ENCODE peak calls at places on chromosome X, in four cellular contexts. S is AG08395, X is activated T-cell treated with anti-CD3 and anti-CD28 coated beads for 48 hours, K is psoas muscle. O is an unnamed sample.
A peak's percentile ranks its signal among the peaks of the same experiment; 100 is the strongest.

GRCh38 chrX:145848451-145848850 is 30.8 kb downstream of the SLITRK2 start:
- DNase-seq in S (no peak), X (no peak), K (no peak), O (no peak)

GRCh38 chrX:1026263-1027015 is 186.0 kb downstream of the CRLF2 start:
- DNase-seq in S (no peak), X (no peak), K (no peak), O (no peak)

GRCh38 chrX:9765072-9765736 is 443 bp downstream of the GPR143 start:
- DNase-seq in S (no peak), X (no peak), K (no peak), O (no peak)

GRCh38 chrX:150546711-150547153 is 21.7 kb upstream of the MTM1 start:
- DNase-seq in S (no peak), X (no peak), K (no peak), O (no peak)

GRCh38 chrX:65697173-65697572 is 29.7 kb downstream of the MSN start:
- DNase-seq in S (peak; percentile 58), X (no peak), K (no peak), O (no peak)

GRCh38 chrX:41956027-41956426 is 32.7 kb upstream of the CASK start:
- DNase-seq in S (peak; percentile 11), X (no peak), K (no peak), O (no peak)

GRCh38 chrX:96407501-96407900 is 277.1 kb upstream of the DIAPH2 start:
- DNase-seq in S (peak; percentile 75), X (no peak), K (no peak), O (no peak)

GRCh38 chrX:72046447-72046846 is 85.3 kb downstream of the RTL5 start:
- DNase-seq in S (no peak), X (no peak), K (no peak), O (no peak)

GRCh38 chrX:17584248-17584681 is 153.0 kb upstream of the SCML1 start:
- DNase-seq in S (peak; percentile 46), X (no peak), K (no peak), O (no peak)

GRCh38 chrX:63922221-63922620 is 137.2 kb upstream of the ARHGEF9 start:
- DNase-seq in S (peak; percentile 62), X (no peak), K (no peak), O (no peak)

GRCh38 chrX:23786268-23786815 is 3.4 kb downstream of the SAT1 start:
- DNase-seq in S (no peak), X (no peak), K (no peak), O (no peak)

GRCh38 chrX:72306851-72307645 is 1.3 kb upstream of the CITED1 start:
- DNase-seq in S (peak; percentile 41), X (no peak), K (peak; percentile 61), O (peak; percentile 36)

GRCh38 chrX:96433409-96434122 is 251.1 kb upstream of the DIAPH2 start:
- DNase-seq in S (no peak), X (no peak), K (no peak), O (no peak)

GRCh38 chrX:45381841-45382240 is 181.2 kb upstream of the DIPK2B start:
- DNase-seq in S (no peak), X (no peak), K (no peak), O (no peak)

GRCh38 chrX:74353984-74354383 is 50.0 kb downstream of the ZCCHC13 start:
- DNase-seq in S (no peak), X (no peak), K (no peak), O (no peak)

GRCh38 chrX:51336584-51336983 is 4.0 kb downstream of the NUDT10 start:
- DNase-seq in S (peak; percentile 59), X (no peak), K (no peak), O (peak; percentile 14)

GRCh38 chrX:13219990-13220764 is 99.7 kb downstream of the ATXN3L start:
- DNase-seq in S (no peak), X (no peak), K (no peak), O (no peak)

GRCh38 chrX:55818673-55819375 is 101.3 kb downstream of the RRAGB start:
- DNase-seq in S (no peak), X (no peak), K (no peak), O (no peak)

GRCh38 chrX:44675364-44676024 is 132.8 kb upstream of the FUNDC1 start:
- DNase-seq in S (peak; percentile 83), X (no peak), K (peak; percentile 57), O (peak; percentile 67)

GRCh38 chrX:15755091-15755490 is 17.0 kb downstream of the CA5B start:
- DNase-seq in S (no peak), X (no peak), K (no peak), O (no peak)

GRCh38 chrX:150934453-150934852 is 36.0 kb upstream of the CD99L2 start:
- DNase-seq in S (peak; percentile 54), X (no peak), K (no peak), O (no peak)

GRCh38 chrX:105552395-105552794 is 269.9 kb upstream of the NRK start:
- DNase-seq in S (no peak), X (no peak), K (no peak), O (no peak)

GRCh38 chrX:45745479-45745878 is 544.8 kb upstream of the DIPK2B start:
- DNase-seq in S (no peak), X (no peak), K (no peak), O (no peak)

GRCh38 chrX:25878806-25879205 is 259.3 kb upstream of the MAGEB18 start:
- DNase-seq in S (no peak), X (no peak), K (no peak), O (no peak)

GRCh38 chrX:8946488-8947050 is 87.4 kb downstream of the FAM9B start:
- DNase-seq in S (no peak), X (no peak), K (no peak), O (no peak)

GRCh38 chrX:119695535-119696050 is 2.6 kb upstream of the SEPTIN6 start:
- DNase-seq in S (no peak), X (no peak), K (no peak), O (no peak)

GRCh38 chrX:18607966-18608365 is 63.9 kb downstream of the RS1 start:
- DNase-seq in S (no peak), X (no peak), K (no peak), O (no peak)

GRCh38 chrX:48802813-48803261 is 970 bp downstream of the HDAC6 start:
- DNase-seq in S (no peak), X (no peak), K (no peak), O (no peak)

GRCh38 chrX:8254386-8254785 is 83.3 kb upstream of the VCX2 start:
- DNase-seq in S (no peak), X (no peak), K (no peak), O (no peak)